ENCODE peak calls at places on chromosomes 13 and 19, in seven cellular contexts. P, X, E, I, N, Y and Z are unnamed samples.
A peak's percentile ranks its signal among the peaks of the same experiment; 100 is the strongest.

GRCh38 chr13:104015646-104016396 is 949.6 kb upstream of the SLC10A2 start:
- DNase-seq in X (no peak), E (no peak), N (no peak), I (peak; percentile 96), P (no peak), Y (no peak), Z (no peak)

GRCh38 chr19:2590630-2591399 is 111.7 kb downstream of the GNG7 start:
- DNase-seq in X (no peak), E (no peak), Y (no peak), I (no peak), P (no peak), N (no peak), Z (no peak)

GRCh38 chr19:31913103-31913710 is 432.2 kb upstream of the ZNF507 start:
- DNase-seq in I (no peak), N (no peak), P (no peak), Y (no peak), E (no peak), X (no peak), Z (no peak)

GRCh38 chr19:42455621-42456081 is 12.9 kb upstream of the CXCL17 start:
- DNase-seq in I (no peak), E (no peak), X (no peak), Y (peak; percentile 98), N (peak; percentile 82), P (no peak), Z (no peak)

GRCh38 chr13:27868639-27869435 is 51.0 kb upstream of the PDX1 start:
- DNase-seq in E (no peak), Y (no peak), X (no peak), N (no peak), P (no peak), I (no peak), Z (no peak)

GRCh38 chr19:40464059-40465024 is 1.2 kb downstream of the BLVRB start:
- DNase-seq in P (peak; percentile 92), I (peak; percentile 78), E (peak; percentile 92), N (peak; percentile 95), Y (peak; percentile 89), X (peak; percentile 76), Z (peak; percentile 79)

GRCh38 chr19:49686503-49687088 is 2.8 kb upstream of the ADM5 start:
- DNase-seq in E (no peak), N (no peak), P (no peak), X (no peak), I (no peak), Y (no peak), Z (no peak)

GRCh38 chr13:94784066-94784465 is 71.7 kb upstream of the SOX21 start:
- DNase-seq in P (no peak), E (no peak), N (no peak), Y (no peak), X (no peak), I (peak; percentile 85), Z (no peak)

GRCh38 chr13:110340812-110341444 is 33.8 kb downstream of the COL4A2 start:
- DNase-seq in Y (no peak), N (peak; percentile 54), I (peak; percentile 84), E (peak; percentile 59), X (peak; percentile 95), P (peak; percentile 59), Z (peak; percentile 54)

GRCh38 chr13:26968431-26969335 is 202.9 kb downstream of the USP12 start:
- DNase-seq in P (peak; percentile 76), I (no peak), E (no peak), Y (no peak), X (no peak), N (peak; percentile 95), Z (peak; percentile 91)

GRCh38 chr19:50478901-50479715 is 2.5 kb upstream of the GARIN5A start:
- DNase-seq in N (no peak), P (no peak), E (no peak), Y (no peak), X (no peak), I (no peak), Z (no peak)

GRCh38 chr13:93218583-93218982 is 8.0 kb upstream of the GPC6 start:
- DNase-seq in X (no peak), I (no peak), N (no peak), E (no peak), P (no peak), Y (no peak), Z (no peak)

GRCh38 chr13:91467236-91467635 is 68.8 kb downstream of the GPC5 start:
- DNase-seq in E (no peak), Y (no peak), X (no peak), N (no peak), I (no peak), P (no peak), Z (no peak)

GRCh38 chr19:21084343-21084742 is 2.3 kb downstream of the ZNF714 start:
- DNase-seq in X (no peak), N (no peak), Y (no peak), P (no peak), I (peak; percentile 78), E (no peak), Z (no peak)

GRCh38 chr19:5775668-5776309 is 8.8 kb downstream of the PRR22 start:
- DNase-seq in Y (peak; percentile 36), P (no peak), N (no peak), E (no peak), I (peak; percentile 14), X (no peak), Z (no peak)

DNA sequence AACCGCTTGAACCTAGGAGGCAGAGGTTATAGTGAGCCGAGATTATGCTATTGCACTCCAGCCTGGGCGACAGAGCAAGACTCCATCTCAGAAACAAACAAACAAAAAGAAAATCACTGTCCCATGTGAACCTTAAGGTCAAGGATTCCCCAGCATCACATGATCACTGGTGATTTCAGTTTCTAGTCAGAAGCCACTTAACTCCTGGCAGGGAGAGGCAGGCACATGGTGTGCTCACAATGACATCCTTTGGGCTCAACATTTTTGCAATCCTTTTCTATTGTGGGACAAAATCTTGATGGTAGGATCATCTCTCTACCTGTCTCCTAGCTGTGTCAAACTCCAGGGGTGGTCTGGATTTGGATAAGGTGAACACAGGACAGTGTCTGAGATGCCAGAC is 12.1 kb downstream of the AKAP8 start:
- DNase-seq in X (no peak), P (no peak), Y (no peak), N (no peak), I (no peak), E (no peak), Z (no peak)
- H3K27ac ChIP-seq in X (no peak overlapping the region), P (no peak overlapping the region), Y (no peak overlapping the region), N (no peak overlapping the region), I (no peak overlapping the region), E (peak overlapping the region; percentile 56), Z (no peak overlapping the region)

DNA sequence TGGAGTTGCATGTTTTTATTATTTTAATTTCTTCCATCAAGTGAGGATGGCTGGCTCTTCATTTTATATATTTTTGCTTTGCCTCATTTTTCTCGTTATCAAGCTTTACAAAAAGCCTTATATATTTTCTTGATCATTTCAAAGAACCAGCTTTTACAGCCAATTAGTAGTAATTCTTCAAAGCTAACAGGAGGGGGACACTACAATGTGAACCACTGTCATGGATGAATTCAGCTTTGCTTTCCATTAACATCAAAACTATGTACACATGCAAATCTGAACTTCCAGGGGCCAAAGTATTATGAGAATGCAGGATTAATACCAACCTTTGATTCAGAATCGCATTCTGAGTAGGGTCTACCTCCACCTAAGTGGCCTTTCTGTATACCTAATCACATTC is 11.1 kb downstream of the UQCRFS1 start:
- DNase-seq in E (no peak), N (no peak), Y (no peak), I (no peak), P (no peak), X (no peak), Z (no peak)
- TF ChIP-seq CTCF in E (no peak), N (no peak), Y (no peak), I (no peak), P (no peak), X (no peak), Z (no peak)

DNA sequence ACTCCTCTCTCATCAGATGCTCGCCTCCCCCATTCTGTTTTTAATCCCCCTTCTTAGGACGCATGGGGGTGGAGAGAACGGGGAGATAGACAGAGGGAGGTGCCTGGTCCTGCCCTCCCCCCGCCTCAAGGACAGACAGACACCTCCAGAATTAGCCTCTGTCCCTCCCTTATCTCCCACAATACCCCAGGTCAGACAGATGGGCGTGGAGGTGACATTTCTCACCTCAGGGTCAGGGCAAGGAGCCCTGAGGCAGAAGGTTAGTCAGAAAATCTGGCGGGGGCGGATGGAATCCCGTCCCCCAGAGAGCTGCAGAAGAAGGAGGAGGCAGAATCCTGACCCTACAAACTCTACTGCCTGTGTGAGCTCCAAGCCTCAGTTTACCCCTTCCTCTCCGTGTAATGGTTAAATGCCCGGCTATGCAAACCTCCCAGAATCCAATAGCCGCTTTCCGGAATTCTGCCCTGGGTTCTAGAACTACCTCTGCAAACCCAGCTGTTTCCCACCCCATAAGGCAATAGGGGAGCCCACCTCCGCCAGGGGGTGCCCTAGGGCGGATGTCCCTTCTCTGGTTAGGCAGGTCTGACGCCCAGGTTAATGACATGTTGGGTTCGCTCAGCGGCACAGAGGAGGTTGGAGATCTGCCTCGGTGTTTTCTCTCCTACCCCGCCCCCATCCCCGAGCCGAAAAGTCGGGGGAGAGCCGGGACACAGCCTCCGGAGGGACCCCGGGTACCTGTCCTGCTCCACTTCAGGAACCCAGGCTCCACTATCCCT is 900 bp downstream of the PPP1R13L start:
- DNase-seq in E (peak; percentile 71), I (no peak), Y (peak; percentile 72), X (no peak), N (peak; percentile 82), P (peak; percentile 73), Z (no peak)
- H3K27ac ChIP-seq in E (peak overlapping the region; percentile 91), I (peak overlapping the region; percentile 94), Y (peak overlapping the region; percentile 91), X (peak overlapping the region; percentile 97), N (peak overlapping the region; percentile 89), P (peak overlapping the region; percentile 94), Z (no peak overlapping the region)

DNA sequence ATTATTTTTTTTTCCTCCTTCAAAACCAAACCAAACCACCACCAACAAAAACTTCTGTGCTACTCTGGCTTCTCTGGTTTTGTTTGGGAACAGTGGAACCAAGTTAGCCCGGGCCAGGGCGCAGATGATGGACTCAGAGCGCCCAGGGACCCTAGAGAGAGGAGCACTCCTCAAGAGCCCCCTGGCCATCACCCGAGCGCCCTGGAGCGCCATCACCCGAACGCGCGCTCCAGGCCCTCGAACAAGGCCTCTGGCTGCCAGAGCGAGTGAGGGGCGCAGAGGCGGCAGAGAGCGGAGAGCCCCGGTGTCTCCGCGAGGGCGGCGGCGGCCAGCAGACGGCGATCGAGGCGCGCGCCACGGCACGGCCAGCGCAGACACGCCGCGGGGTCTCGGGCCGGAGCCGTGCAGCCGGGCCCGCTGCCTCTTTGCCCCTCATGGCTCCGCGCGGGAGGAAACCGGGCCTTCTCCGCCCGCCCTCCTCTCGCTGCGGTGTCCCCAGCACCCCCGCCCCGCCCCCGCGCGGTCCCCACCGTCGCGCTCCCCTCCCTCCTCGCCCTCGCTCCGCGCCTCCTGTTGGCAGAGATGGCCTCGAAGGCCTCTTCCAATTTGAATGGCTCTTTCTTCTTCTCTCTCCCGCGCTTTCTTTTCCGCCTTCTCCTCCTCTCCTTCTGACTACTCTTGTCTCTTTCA is 4.2 kb upstream of the SOX1 start:
- DNase-seq in P (no peak), X (no peak), E (no peak), N (no peak), I (no peak), Y (no peak), Z (no peak)
- TF ChIP-seq CTCF in P (no peak), X (no peak), E (no peak), N (no peak), I (no peak), Y (no peak), Z (peak; percentile 21)

DNA sequence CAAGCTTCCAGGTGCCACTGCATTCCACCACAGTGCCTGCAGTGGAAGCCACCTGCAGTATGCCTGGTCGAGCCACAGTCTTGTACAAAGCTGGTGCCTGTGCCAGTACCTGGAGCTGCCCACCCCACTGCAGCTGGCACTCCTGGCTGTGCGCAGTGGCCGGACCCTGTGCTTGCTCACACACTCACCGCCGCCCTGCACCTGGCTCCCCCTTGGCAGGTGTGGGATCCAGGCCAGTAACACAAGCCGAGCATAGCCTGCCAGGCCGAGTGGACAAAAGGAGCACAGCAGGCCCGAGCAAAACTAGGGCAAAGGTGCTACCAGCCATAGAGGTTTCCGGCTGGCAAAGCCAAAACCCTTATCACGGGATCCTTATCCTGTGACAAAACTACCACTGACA is 18.5 kb downstream of the UGGT2 start:
- DNase-seq in E (no peak), I (no peak), N (no peak), X (no peak), P (peak; percentile 90), Y (no peak), Z (no peak)
- H3K27ac ChIP-seq in E (no peak overlapping the region), I (no peak overlapping the region), N (no peak overlapping the region), X (no peak overlapping the region), P (peak overlapping the region; percentile 52), Y (no peak overlapping the region), Z (no peak overlapping the region)